ENCODE peak calls at places on chromosome 21, in five cellular contexts. S, O, P, Z and Q are unnamed samples.

GRCh38 chr21:35298757-35299156 is 249.7 kb upstream of the RUNX1 start:
- DNase-seq in O (no peak), S (no peak), P (no peak), Z (no peak), Q (no peak)

GRCh38 chr21:28632718-28633408 is 359.8 kb downstream of the LTN1 start:
- DNase-seq in S (no peak), Z (no peak), O (no peak), P (no peak), Q (no peak)

GRCh38 chr21:45326834-45327457 is 39.3 kb upstream of the POFUT2 start:
- DNase-seq in P (no peak), S (no peak), O (no peak), Z (peak; percentile 20), Q (no peak)

GRCh38 chr21:46564391-46564790 is 40.5 kb downstream of the S100B start:
- DNase-seq in O (no peak), Z (no peak), S (no peak), P (no peak), Q (no peak)

GRCh38 chr21:40516336-40516735 is 330.6 kb downstream of the DSCAM start:
- DNase-seq in Z (peak; percentile 35), P (no peak), O (no peak), S (peak; percentile 16), Q (no peak)

GRCh38 chr21:34596561-34597271 is 18.2 kb downstream of the RCAN1 start:
- DNase-seq in O (no peak), Z (no peak), P (no peak), S (no peak), Q (no peak)

GRCh38 chr21:31630062-31630711 is 29.3 kb upstream of the SOD1 start:
- DNase-seq in P (no peak), S (no peak), Z (no peak), O (no peak), Q (no peak)

GRCh38 chr21:44508426-44508710 is 31.6 kb downstream of the KRTAP10-1 start:
- DNase-seq in Z (peak; percentile 6), P (no peak), S (no peak), O (no peak), Q (no peak)

GRCh38 chr21:42056996-42057689 is 14.0 kb upstream of the UMODL1 start:
- DNase-seq in P (no peak), S (no peak), Z (no peak), O (no peak), Q (no peak)

GRCh38 chr21:43585924-43586411 is 73.3 kb downstream of the HSF2BP start:
- DNase-seq in P (no peak), O (no peak), S (no peak), Z (no peak), Q (no peak)

GRCh38 chr21:27648560-27648959 is 681.7 kb upstream of the ADAMTS5 start:
- DNase-seq in O (no peak), Z (no peak), P (no peak), S (no peak), Q (no peak)

GRCh38 chr21:26471116-26471505 is 102.0 kb downstream of the CYYR1 start:
- DNase-seq in P (no peak), S (no peak), Z (no peak), O (no peak), Q (no peak)

GRCh38 chr21:14684071-14684470 is 138.0 kb upstream of the SAMSN1 start:
- DNase-seq in S (no peak), O (no peak), P (no peak), Z (no peak), Q (no peak)

GRCh38 chr21:17925000-17925610 is 105.9 kb upstream of the C21orf91 start:
- DNase-seq in Z (no peak), P (peak; percentile 57), O (peak; percentile 42), S (no peak), Q (peak; percentile 33)

GRCh38 chr21:34280987-34281386 is 82.8 kb upstream of the KCNE2 start:
- DNase-seq in Z (peak; percentile 62), S (no peak), P (no peak), O (no peak), Q (no peak)

GRCh38 chr21:44510508-44511218 is 29.3 kb downstream of the KRTAP10-1 start:
- DNase-seq in Z (peak; percentile 72), S (no peak), P (peak; percentile 94), O (peak; percentile 85), Q (peak; percentile 67)

GRCh38 chr21:21831036-21831435 is 832.8 kb downstream of the NCAM2 start:
- DNase-seq in Z (no peak), S (no peak), P (no peak), O (no peak), Q (no peak)

GRCh38 chr21:31161157-31161556 is 122.9 kb upstream of the KRTAP19-8 start:
- DNase-seq in O (no peak), Z (no peak), S (no peak), P (no peak), Q (no peak)

GRCh38 chr21:34986561-34987533 is 62.3 kb downstream of the RUNX1 start:
- DNase-seq in P (peak; percentile 72), S (no peak), O (peak; percentile 84), Z (no peak), Q (peak; percentile 40)